ENCODE peak calls at places on chromosomes 2 and 18, in ten cellular contexts. O is heart right ventricle; Z is cardiac fibroblast; W is mammary epithelial cell; F is heart left ventricle; G is CD8-positive, alpha-beta T cell; K is Calu3; Q is stomach; P is upper lobe of right lung; E is GM20000. I is an unnamed sample.

GRCh38 chr2:126657146-126657635 is 1.2 kb downstream of the GYPC start:
- DNase-seq in P (no peak), F (peak; percentile 84), O (peak; percentile 52), G (peak; percentile 30), K (no peak), Z (peak; percentile 93), E (peak; percentile 53), Q (peak; percentile 42), W (peak; percentile 0), I (peak; percentile 85)

GRCh38 chr2:101341421-101341820 is 32.9 kb upstream of the RNF149 start:
- DNase-seq in G (no peak), K (no peak), E (no peak), Q (no peak), W (no peak), O (no peak), Z (no peak), F (no peak), P (no peak), I (no peak)

GRCh38 chr2:86383844-86384243 is 46.4 kb upstream of the REEP1 start:
- DNase-seq in G (no peak), K (no peak), F (no peak), O (no peak), W (peak; percentile 40), Z (peak; percentile 75), E (no peak), P (no peak), Q (no peak), I (peak; percentile 90)

GRCh38 chr2:169131587-169132512 is 62.5 kb downstream of the DHRS9 start:
- DNase-seq in O (no peak), G (no peak), E (peak; percentile 70), Q (no peak), K (peak; percentile 34), F (no peak), Z (peak; percentile 74), P (no peak), W (peak; percentile 80), I (peak; percentile 78)

GRCh38 chr2:54773838-54774237 is 50.4 kb downstream of the EML6 start:
- DNase-seq in Z (peak; percentile 14), Q (no peak), O (no peak), P (no peak), W (no peak), F (no peak), E (no peak), K (no peak), G (no peak), I (no peak)

GRCh38 chr2:23380562-23381065 is 4.4 kb upstream of the KLHL29 start:
- DNase-seq in W (no peak), E (peak; percentile 76), K (peak; percentile 66), G (no peak), F (no peak), P (no peak), O (peak; percentile 25), Z (peak; percentile 36), Q (no peak), I (peak; percentile 62)

GRCh38 chr2:239464166-239465016 is 63.6 kb upstream of the HDAC4 start:
- DNase-seq in K (no peak), F (no peak), Q (no peak), P (peak; percentile 63), G (no peak), W (no peak), O (no peak), E (no peak), Z (no peak), I (no peak)

GRCh38 chr18:56257215-56257614 is 381.2 kb downstream of the TXNL1 start:
- DNase-seq in G (no peak), Q (no peak), O (no peak), F (no peak), W (peak; percentile 19), K (no peak), E (peak; percentile 20), P (no peak), Z (peak; percentile 63), I (peak; percentile 42)

GRCh38 chr18:73614812-73615211 is 532.8 kb downstream of the FBXO15 start:
- DNase-seq in G (no peak), P (no peak), K (peak; percentile 23), W (peak; percentile 97), Q (no peak), Z (peak; percentile 44), F (no peak), O (no peak), E (no peak), I (peak; percentile 97)

GRCh38 chr2:136381722-136382633 is 264.0 kb upstream of the CXCR4 start:
- DNase-seq in O (no peak), W (no peak), Z (no peak), E (peak; percentile 54), K (no peak), P (no peak), F (no peak), Q (peak; percentile 49), G (peak; percentile 32), I (no peak)

GRCh38 chr2:175439416-175439815 is 257.9 kb upstream of the ATP5MC3 start:
- DNase-seq in Z (no peak), P (no peak), E (no peak), F (no peak), G (no peak), Q (no peak), K (peak; percentile 17), W (no peak), O (no peak), I (no peak)

GRCh38 chr18:31553800-31554199 is 37.9 kb upstream of the TTR start:
- DNase-seq in Z (no peak), W (no peak), F (no peak), O (no peak), Q (no peak), G (no peak), E (no peak), K (peak; percentile 11), P (no peak), I (peak; percentile 25)
- TF ChIP-seq CTCF in Z (peak; percentile 14), W (peak; percentile 22), F (no peak), O (no peak), Q (no peak), G (no peak), E (no peak), K (peak; percentile 32), P (no peak), I (no peak)

DNA sequence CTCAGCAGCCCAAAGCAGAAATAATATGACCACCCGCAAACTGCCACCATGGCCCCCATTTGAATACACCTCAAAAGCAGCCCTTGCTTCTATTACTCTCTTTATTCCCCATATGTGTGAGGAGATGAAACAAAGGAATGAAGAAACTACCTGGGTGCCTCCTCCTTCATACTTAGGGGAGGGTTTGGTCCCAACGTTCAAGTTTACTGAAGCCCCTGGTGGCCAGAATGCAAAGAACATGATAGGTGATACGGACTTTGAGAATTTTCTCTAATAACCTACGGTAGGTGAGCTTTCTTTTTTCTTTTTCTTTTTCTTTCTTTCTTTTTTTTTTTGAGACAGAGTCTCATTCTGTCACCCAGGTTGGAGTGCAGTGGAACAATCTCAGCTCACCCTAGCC is 110.3 kb upstream of the FBXO11 start:
- DNase-seq in O (no peak), P (no peak), G (no peak), E (no peak), F (no peak), Z (no peak), Q (no peak), W (no peak), K (peak; percentile 8), I (peak; percentile 8)
- TF ChIP-seq CTCF in O (peak; percentile 6), P (no peak), G (no peak), E (no peak), F (no peak), Z (peak; percentile 31), Q (no peak), W (no peak), K (no peak), I (no peak)

GRCh38 chr18:50044402-50044801 is 150.5 kb downstream of the MYO5B start:
- DNase-seq in O (no peak), Q (no peak), G (no peak), Z (no peak), E (no peak), W (no peak), K (peak; percentile 18), P (no peak), F (no peak), I (no peak)
- TF ChIP-seq CTCF in O (no peak), Q (no peak), G (no peak), Z (no peak), E (no peak), W (no peak), K (no peak), P (no peak), F (no peak), I (no peak)

DNA sequence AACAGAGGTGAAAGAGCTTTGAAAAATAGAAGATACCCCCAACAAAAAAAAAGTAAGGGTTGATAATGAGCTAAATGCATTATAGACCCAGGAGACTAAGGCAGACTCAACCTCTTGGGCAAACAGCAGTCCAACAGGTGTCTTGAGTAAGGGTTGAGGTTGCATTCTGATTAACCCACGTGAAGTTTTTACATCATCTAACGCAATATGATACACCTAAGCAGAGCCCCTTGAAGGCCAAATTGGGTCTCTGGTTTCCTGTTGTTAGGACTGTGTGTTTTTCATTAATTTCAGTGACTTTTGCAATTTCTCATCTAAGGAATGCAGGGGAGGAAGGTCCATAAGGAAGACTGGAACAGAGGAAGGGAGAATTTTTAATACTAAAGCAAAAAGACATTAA is 244.2 kb downstream of the ETAA1 start:
- DNase-seq in W (no peak), Z (no peak), O (no peak), P (no peak), K (no peak), E (no peak), Q (no peak), F (no peak), G (no peak), I (no peak)
- TF ChIP-seq CTCF in W (no peak), Z (no peak), O (no peak), P (no peak), K (no peak), E (no peak), Q (no peak), F (no peak), G (no peak), I (no peak)

I was measured in MCF 10A.